ENCODE peak calls at places on chromosome 22, in five cellular contexts. One of them, this sample, is unnamed.

GRCh38 chr22:50584106-50585096 is 1.8 kb upstream of the CHKB start:
- DNase-seq in globus pallidus: no peak
- DNase-seq in NCI-H1105: no peak
- DNase-seq in activated naive CD4-positive, alpha-beta T cell treated with anti-CD3 and anti-CD28 coated beads, Interleukin-2, amount 10 ng/mL, durations not matched to agents 7 days and 5 days: no peak
- DNase-seq in Right ventricle myocardium superior: peak; percentile 8
- DNase-seq in this sample: no peak

GRCh38 chr22:50525991-50526848 is 822 bp upstream of the SCO2 start:
- DNase-seq in globus pallidus: peak; percentile 61
- DNase-seq in NCI-H1105: peak; percentile 59
- DNase-seq in activated naive CD4-positive, alpha-beta T cell treated with anti-CD3 and anti-CD28 coated beads, Interleukin-2, amount 10 ng/mL, durations not matched to agents 7 days and 5 days: peak; percentile 92
- DNase-seq in Right ventricle myocardium superior: peak; percentile 91
- DNase-seq in this sample: peak; percentile 70

GRCh38 chr22:29003975-29004646 is 57.5 kb downstream of the C22orf31 start:
- DNase-seq in globus pallidus: no peak
- DNase-seq in NCI-H1105: peak; percentile 66
- DNase-seq in activated naive CD4-positive, alpha-beta T cell treated with anti-CD3 and anti-CD28 coated beads, Interleukin-2, amount 10 ng/mL, durations not matched to agents 7 days and 5 days: no peak
- DNase-seq in Right ventricle myocardium superior: no peak
- DNase-seq in this sample: no peak

GRCh38 chr22:31626427-31627150 is 35.4 kb downstream of the PISD start:
- DNase-seq in globus pallidus: no peak
- DNase-seq in NCI-H1105: no peak
- DNase-seq in activated naive CD4-positive, alpha-beta T cell treated with anti-CD3 and anti-CD28 coated beads, Interleukin-2, amount 10 ng/mL, durations not matched to agents 7 days and 5 days: no peak
- DNase-seq in Right ventricle myocardium superior: no peak
- DNase-seq in this sample: no peak

GRCh38 chr22:19438286-19438685 is 5.9 kb downstream of the MRPL40 start:
- DNase-seq in globus pallidus: no peak
- DNase-seq in NCI-H1105: no peak
- DNase-seq in activated naive CD4-positive, alpha-beta T cell treated with anti-CD3 and anti-CD28 coated beads, Interleukin-2, amount 10 ng/mL, durations not matched to agents 7 days and 5 days: no peak
- DNase-seq in Right ventricle myocardium superior: no peak
- DNase-seq in this sample: no peak

GRCh38 chr22:41052661-41053490 is 39.5 kb upstream of the EP300 start:
- DNase-seq in globus pallidus: no peak
- DNase-seq in NCI-H1105: no peak
- DNase-seq in activated naive CD4-positive, alpha-beta T cell treated with anti-CD3 and anti-CD28 coated beads, Interleukin-2, amount 10 ng/mL, durations not matched to agents 7 days and 5 days: no peak
- DNase-seq in Right ventricle myocardium superior: no peak
- DNase-seq in this sample: no peak

GRCh38 chr22:38871360-38872171 is 450 bp downstream of the CBX6 start:
- DNase-seq in globus pallidus: no peak
- DNase-seq in NCI-H1105: no peak
- DNase-seq in activated naive CD4-positive, alpha-beta T cell treated with anti-CD3 and anti-CD28 coated beads, Interleukin-2, amount 10 ng/mL, durations not matched to agents 7 days and 5 days: peak; percentile 54
- DNase-seq in Right ventricle myocardium superior: no peak
- DNase-seq in this sample: no peak

GRCh38 chr22:39174498-39175120 is 22.1 kb upstream of the CBX7 start:
- DNase-seq in globus pallidus: peak; percentile 18
- DNase-seq in NCI-H1105: no peak
- DNase-seq in activated naive CD4-positive, alpha-beta T cell treated with anti-CD3 and anti-CD28 coated beads, Interleukin-2, amount 10 ng/mL, durations not matched to agents 7 days and 5 days: peak; percentile 79
- DNase-seq in Right ventricle myocardium superior: peak; percentile 88
- DNase-seq in this sample: peak; percentile 91

GRCh38 chr22:37545703-37546435 is 14.4 kb upstream of the CDC42EP1 start:
- DNase-seq in globus pallidus: peak; percentile 55
- DNase-seq in NCI-H1105: no peak
- DNase-seq in activated naive CD4-positive, alpha-beta T cell treated with anti-CD3 and anti-CD28 coated beads, Interleukin-2, amount 10 ng/mL, durations not matched to agents 7 days and 5 days: no peak
- DNase-seq in Right ventricle myocardium superior: peak; percentile 95
- DNase-seq in this sample: peak; percentile 44

GRCh38 chr22:28369849-28370248 is 309.8 kb downstream of the TTC28 start:
- DNase-seq in globus pallidus: no peak
- DNase-seq in NCI-H1105: no peak
- DNase-seq in activated naive CD4-positive, alpha-beta T cell treated with anti-CD3 and anti-CD28 coated beads, Interleukin-2, amount 10 ng/mL, durations not matched to agents 7 days and 5 days: peak; percentile 63
- DNase-seq in Right ventricle myocardium superior: no peak
- DNase-seq in this sample: no peak

GRCh38 chr22:35564975-35565867 is 24.6 kb downstream of the RASD2 start:
- DNase-seq in globus pallidus: no peak
- DNase-seq in NCI-H1105: no peak
- DNase-seq in activated naive CD4-positive, alpha-beta T cell treated with anti-CD3 and anti-CD28 coated beads, Interleukin-2, amount 10 ng/mL, durations not matched to agents 7 days and 5 days: no peak
- DNase-seq in Right ventricle myocardium superior: no peak
- DNase-seq in this sample: no peak

GRCh38 chr22:38543822-38544221 is 26.2 kb downstream of the DMC1 start:
- DNase-seq in globus pallidus: no peak
- DNase-seq in NCI-H1105: no peak
- DNase-seq in activated naive CD4-positive, alpha-beta T cell treated with anti-CD3 and anti-CD28 coated beads, Interleukin-2, amount 10 ng/mL, durations not matched to agents 7 days and 5 days: no peak
- DNase-seq in Right ventricle myocardium superior: no peak
- DNase-seq in this sample: no peak

GRCh38 chr22:17235149-17235655 is 16.0 kb upstream of the ADA2 start:
- DNase-seq in globus pallidus: no peak
- DNase-seq in NCI-H1105: no peak
- DNase-seq in activated naive CD4-positive, alpha-beta T cell treated with anti-CD3 and anti-CD28 coated beads, Interleukin-2, amount 10 ng/mL, durations not matched to agents 7 days and 5 days: no peak
- DNase-seq in Right ventricle myocardium superior: no peak
- DNase-seq in this sample: no peak

GRCh38 chr22:45968751-45969413 is 8.1 kb downstream of the WNT7B start:
- DNase-seq in globus pallidus: no peak
- DNase-seq in NCI-H1105: no peak
- DNase-seq in activated naive CD4-positive, alpha-beta T cell treated with anti-CD3 and anti-CD28 coated beads, Interleukin-2, amount 10 ng/mL, durations not matched to agents 7 days and 5 days: no peak
- DNase-seq in Right ventricle myocardium superior: no peak
- DNase-seq in this sample: no peak

GRCh38 chr22:17112491-17113042 is 8.6 kb downstream of the TMEM121B start:
- DNase-seq in globus pallidus: no peak
- DNase-seq in NCI-H1105: no peak
- DNase-seq in activated naive CD4-positive, alpha-beta T cell treated with anti-CD3 and anti-CD28 coated beads, Interleukin-2, amount 10 ng/mL, durations not matched to agents 7 days and 5 days: no peak
- DNase-seq in Right ventricle myocardium superior: no peak
- DNase-seq in this sample: no peak

GRCh38 chr22:36331306-36331911 is 56.4 kb downstream of the MYH9 start:
- DNase-seq in globus pallidus: no peak
- DNase-seq in NCI-H1105: no peak
- DNase-seq in activated naive CD4-positive, alpha-beta T cell treated with anti-CD3 and anti-CD28 coated beads, Interleukin-2, amount 10 ng/mL, durations not matched to agents 7 days and 5 days: peak; percentile 88
- DNase-seq in Right ventricle myocardium superior: peak; percentile 89
- DNase-seq in this sample: no peak

GRCh38 chr22:50399751-50400331 is 56.7 kb downstream of the PPP6R2 start:
- DNase-seq in globus pallidus: peak; percentile 65
- DNase-seq in NCI-H1105: no peak
- DNase-seq in activated naive CD4-positive, alpha-beta T cell treated with anti-CD3 and anti-CD28 coated beads, Interleukin-2, amount 10 ng/mL, durations not matched to agents 7 days and 5 days: peak; percentile 42
- DNase-seq in Right ventricle myocardium superior: peak; percentile 54
- DNase-seq in this sample: no peak

GRCh38 chr22:38788417-38788816 is 5.5 kb downstream of the DNAL4 start:
- DNase-seq in globus pallidus: no peak
- DNase-seq in NCI-H1105: peak; percentile 76
- DNase-seq in activated naive CD4-positive, alpha-beta T cell treated with anti-CD3 and anti-CD28 coated beads, Interleukin-2, amount 10 ng/mL, durations not matched to agents 7 days and 5 days: no peak
- DNase-seq in Right ventricle myocardium superior: peak; percentile 61
- DNase-seq in this sample: no peak

GRCh38 chr22:45131749-45132148 is 32.0 kb upstream of the NUP50 start:
- DNase-seq in globus pallidus: peak; percentile 20
- DNase-seq in NCI-H1105: no peak
- DNase-seq in activated naive CD4-positive, alpha-beta T cell treated with anti-CD3 and anti-CD28 coated beads, Interleukin-2, amount 10 ng/mL, durations not matched to agents 7 days and 5 days: no peak
- DNase-seq in Right ventricle myocardium superior: peak; percentile 66
- DNase-seq in this sample: no peak

GRCh38 chr22:37184380-37184755 is 3.7 kb downstream of the C1QTNF6 start:
- DNase-seq in globus pallidus: no peak
- DNase-seq in NCI-H1105: no peak
- DNase-seq in activated naive CD4-positive, alpha-beta T cell treated with anti-CD3 and anti-CD28 coated beads, Interleukin-2, amount 10 ng/mL, durations not matched to agents 7 days and 5 days: no peak
- DNase-seq in Right ventricle myocardium superior: no peak
- DNase-seq in this sample: no peak

GRCh38 chr22:32823024-32823730 is 21.7 kb downstream of the TIMP3 start:
- DNase-seq in globus pallidus: no peak
- DNase-seq in NCI-H1105: no peak
- DNase-seq in activated naive CD4-positive, alpha-beta T cell treated with anti-CD3 and anti-CD28 coated beads, Interleukin-2, amount 10 ng/mL, durations not matched to agents 7 days and 5 days: peak; percentile 28
- DNase-seq in Right ventricle myocardium superior: no peak
- DNase-seq in this sample: peak; percentile 37

GRCh38 chr22:50627914-50628542 is at the start of gene ARSA:
- DNase-seq in globus pallidus: peak; percentile 79
- DNase-seq in NCI-H1105: peak; percentile 57
- DNase-seq in activated naive CD4-positive, alpha-beta T cell treated with anti-CD3 and anti-CD28 coated beads, Interleukin-2, amount 10 ng/mL, durations not matched to agents 7 days and 5 days: peak; percentile 87
- DNase-seq in Right ventricle myocardium superior: peak; percentile 91
- DNase-seq in this sample: peak; percentile 51

GRCh38 chr22:49359061-49359460 is 468.6 kb downstream of the BRD1 start:
- DNase-seq in globus pallidus: no peak
- DNase-seq in NCI-H1105: no peak
- DNase-seq in activated naive CD4-positive, alpha-beta T cell treated with anti-CD3 and anti-CD28 coated beads, Interleukin-2, amount 10 ng/mL, durations not matched to agents 7 days and 5 days: no peak
- DNase-seq in Right ventricle myocardium superior: no peak
- DNase-seq in this sample: no peak

GRCh38 chr22:31250740-31251330 is 38.7 kb downstream of the LIMK2 start:
- DNase-seq in globus pallidus: no peak
- DNase-seq in NCI-H1105: no peak
- DNase-seq in activated naive CD4-positive, alpha-beta T cell treated with anti-CD3 and anti-CD28 coated beads, Interleukin-2, amount 10 ng/mL, durations not matched to agents 7 days and 5 days: no peak
- DNase-seq in Right ventricle myocardium superior: no peak
- DNase-seq in this sample: no peak

GRCh38 chr22:19753090-19753842 is 7.3 kb upstream of the TBX1 start:
- DNase-seq in globus pallidus: no peak
- DNase-seq in NCI-H1105: no peak
- DNase-seq in activated naive CD4-positive, alpha-beta T cell treated with anti-CD3 and anti-CD28 coated beads, Interleukin-2, amount 10 ng/mL, durations not matched to agents 7 days and 5 days: no peak
- DNase-seq in Right ventricle myocardium superior: no peak
- DNase-seq in this sample: no peak

GRCh38 chr22:37626144-37626543 is 13.3 kb upstream of the SH3BP1 start:
- DNase-seq in globus pallidus: no peak
- DNase-seq in NCI-H1105: no peak
- DNase-seq in activated naive CD4-positive, alpha-beta T cell treated with anti-CD3 and anti-CD28 coated beads, Interleukin-2, amount 10 ng/mL, durations not matched to agents 7 days and 5 days: no peak
- DNase-seq in Right ventricle myocardium superior: peak; percentile 87
- DNase-seq in this sample: no peak

GRCh38 chr22:21047035-21047661 is 1.4 kb downstream of the LRRC74B start:
- DNase-seq in globus pallidus: no peak
- DNase-seq in NCI-H1105: no peak
- DNase-seq in activated naive CD4-positive, alpha-beta T cell treated with anti-CD3 and anti-CD28 coated beads, Interleukin-2, amount 10 ng/mL, durations not matched to agents 7 days and 5 days: peak; percentile 17
- DNase-seq in Right ventricle myocardium superior: no peak
- DNase-seq in this sample: no peak

GRCh38 chr22:29224121-29224858 is 18.6 kb downstream of the EMID1 start:
- DNase-seq in globus pallidus: no peak
- DNase-seq in NCI-H1105: no peak
- DNase-seq in activated naive CD4-positive, alpha-beta T cell treated with anti-CD3 and anti-CD28 coated beads, Interleukin-2, amount 10 ng/mL, durations not matched to agents 7 days and 5 days: no peak
- DNase-seq in Right ventricle myocardium superior: no peak
- DNase-seq in this sample: no peak

GRCh38 chr22:19056951-19057401 is 65.2 kb downstream of the DGCR2 start:
- DNase-seq in globus pallidus: no peak
- DNase-seq in NCI-H1105: no peak
- DNase-seq in activated naive CD4-positive, alpha-beta T cell treated with anti-CD3 and anti-CD28 coated beads, Interleukin-2, amount 10 ng/mL, durations not matched to agents 7 days and 5 days: no peak
- DNase-seq in Right ventricle myocardium superior: no peak
- DNase-seq in this sample: no peak

GRCh38 chr22:42623301-42623751 is 8.6 kb upstream of the POLDIP3 start:
- DNase-seq in globus pallidus: no peak
- DNase-seq in NCI-H1105: no peak
- DNase-seq in activated naive CD4-positive, alpha-beta T cell treated with anti-CD3 and anti-CD28 coated beads, Interleukin-2, amount 10 ng/mL, durations not matched to agents 7 days and 5 days: no peak
- DNase-seq in Right ventricle myocardium superior: no peak
- DNase-seq in this sample: no peak

GRCh38 chr22:36740716-36741115 is 35.2 kb downstream of the IFT27 start:
- DNase-seq in globus pallidus: no peak
- DNase-seq in NCI-H1105: no peak
- DNase-seq in activated naive CD4-positive, alpha-beta T cell treated with anti-CD3 and anti-CD28 coated beads, Interleukin-2, amount 10 ng/mL, durations not matched to agents 7 days and 5 days: no peak
- DNase-seq in Right ventricle myocardium superior: no peak
- DNase-seq in this sample: no peak

GRCh38 chr22:27405672-27406388 is 395.7 kb downstream of the MN1 start:
- DNase-seq in globus pallidus: no peak
- DNase-seq in NCI-H1105: no peak
- DNase-seq in activated naive CD4-positive, alpha-beta T cell treated with anti-CD3 and anti-CD28 coated beads, Interleukin-2, amount 10 ng/mL, durations not matched to agents 7 days and 5 days: peak; percentile 38
- DNase-seq in Right ventricle myocardium superior: peak; percentile 73
- DNase-seq in this sample: peak; percentile 50

GRCh38 chr22:48644108-48644507 is 1183.6 kb downstream of the BRD1 start:
- DNase-seq in globus pallidus: no peak
- DNase-seq in NCI-H1105: no peak
- DNase-seq in activated naive CD4-positive, alpha-beta T cell treated with anti-CD3 and anti-CD28 coated beads, Interleukin-2, amount 10 ng/mL, durations not matched to agents 7 days and 5 days: no peak
- DNase-seq in Right ventricle myocardium superior: no peak
- DNase-seq in this sample: no peak

GRCh38 chr22:35477911-35478582 is 62.6 kb upstream of the RASD2 start:
- DNase-seq in globus pallidus: no peak
- DNase-seq in NCI-H1105: peak; percentile 82
- DNase-seq in activated naive CD4-positive, alpha-beta T cell treated with anti-CD3 and anti-CD28 coated beads, Interleukin-2, amount 10 ng/mL, durations not matched to agents 7 days and 5 days: no peak
- DNase-seq in Right ventricle myocardium superior: peak; percentile 57
- DNase-seq in this sample: no peak